ENCODE peak calls at places on chromosomes 1 and 21, in four cellular contexts. One of them, this sample, is unnamed.
A peak's percentile ranks its signal among the peaks of the same experiment; 100 is the strongest.

GRCh38 chr1:8462298-8462946 is 144.5 kb downstream of the SLC45A1 start:
- DNase-seq in HAP-1: no peak
- DNase-seq in heart right ventricle: no peak
- DNase-seq in uterus: peak; percentile 42
- DNase-seq in this sample: no peak

GRCh38 chr1:31823780-31824179 is 8.0 kb upstream of the SPOCD1 start:
- DNase-seq in uterus: no peak
- DNase-seq in heart right ventricle: no peak
- DNase-seq in HAP-1: no peak
- DNase-seq in this sample: no peak

GRCh38 chr1:38558476-38559179 is 300.9 kb downstream of the RRAGC start:
- DNase-seq in uterus: no peak
- DNase-seq in HAP-1: no peak
- DNase-seq in heart right ventricle: no peak
- DNase-seq in this sample: no peak

GRCh38 chr1:98388431-98388830 is 273.1 kb upstream of the SNX7 start:
- DNase-seq in heart right ventricle: no peak
- DNase-seq in HAP-1: no peak
- DNase-seq in uterus: no peak
- DNase-seq in this sample: no peak

GRCh38 chr1:193427524-193427923 is 241.1 kb upstream of the B3GALT2 start:
- DNase-seq in uterus: no peak
- DNase-seq in heart right ventricle: no peak
- DNase-seq in HAP-1: no peak
- DNase-seq in this sample: no peak

GRCh38 chr1:101288491-101288944 is 51.7 kb downstream of the S1PR1 start:
- DNase-seq in heart right ventricle: peak; percentile 75
- DNase-seq in uterus: peak; percentile 52
- DNase-seq in HAP-1: peak; percentile 70
- DNase-seq in this sample: peak; percentile 82

GRCh38 chr1:149916193-149916926 is 1.3 kb downstream of the SV2A start:
- DNase-seq in heart right ventricle: no peak
- DNase-seq in uterus: no peak
- DNase-seq in HAP-1: no peak
- DNase-seq in this sample: no peak

GRCh38 chr1:68969430-68969829 is 472.5 kb upstream of the DEPDC1 start:
- DNase-seq in heart right ventricle: no peak
- DNase-seq in uterus: no peak
- DNase-seq in HAP-1: peak; percentile 87
- DNase-seq in this sample: no peak

GRCh38 chr21:43302769-43303168 is 124.2 kb downstream of the SIK1 start:
- DNase-seq in heart right ventricle: no peak
- DNase-seq in uterus: no peak
- DNase-seq in HAP-1: no peak
- DNase-seq in this sample: no peak

GRCh38 chr1:205343431-205344009 is 13.2 kb downstream of the KLHDC8A start:
- DNase-seq in HAP-1: no peak
- DNase-seq in heart right ventricle: no peak
- DNase-seq in uterus: no peak
- DNase-seq in this sample: no peak

GRCh38 chr1:109198745-109199144 is 15.0 kb upstream of the SARS1 start:
- DNase-seq in heart right ventricle: no peak
- DNase-seq in HAP-1: no peak
- DNase-seq in uterus: no peak
- DNase-seq in this sample: no peak

GRCh38 chr1:155324717-155325595 is 4.3 kb downstream of the RUSC1 start:
- DNase-seq in heart right ventricle: peak; percentile 37
- DNase-seq in HAP-1: peak; percentile 51
- DNase-seq in uterus: peak; percentile 59
- DNase-seq in this sample: peak; percentile 76

GRCh38 chr1:27149084-27149483 is 5.8 kb downstream of the SLC9A1 start:
- DNase-seq in heart right ventricle: no peak
- DNase-seq in uterus: no peak
- DNase-seq in HAP-1: no peak
- DNase-seq in this sample: no peak

GRCh38 chr1:27149714-27150113 is 5.2 kb downstream of the SLC9A1 start:
- DNase-seq in uterus: no peak
- DNase-seq in heart right ventricle: no peak
- DNase-seq in HAP-1: no peak
- DNase-seq in this sample: no peak

GRCh38 chr1:27150183-27150582 is 4.7 kb downstream of the SLC9A1 start:
- DNase-seq in uterus: no peak
- DNase-seq in HAP-1: no peak
- DNase-seq in heart right ventricle: no peak
- DNase-seq in this sample: no peak

GRCh38 chr1:27152004-27152828 is 2.7 kb downstream of the SLC9A1 start:
- DNase-seq in uterus: no peak
- DNase-seq in heart right ventricle: peak; percentile 44
- DNase-seq in HAP-1: no peak
- DNase-seq in this sample: no peak

GRCh38 chr1:27150641-27151040 is 4.3 kb downstream of the SLC9A1 start:
- DNase-seq in uterus: no peak
- DNase-seq in heart right ventricle: no peak
- DNase-seq in HAP-1: no peak
- DNase-seq in this sample: no peak
- H3K4me1 ChIP-seq in uterus: peaks cover 9% of the 10 kb centered on the region
- H3K4me1 ChIP-seq in heart right ventricle: peaks cover 76% of the 10 kb centered on the region
- H3K4me1 ChIP-seq in HAP-1: peaks cover 27% of the 10 kb centered on the region
- H3K4me1 ChIP-seq in this sample: peaks cover 39% of the 10 kb centered on the region

GRCh38 chr1:61053712-61054608 is 28.4 kb upstream of the NFIA start:
- DNase-seq in uterus: peak; percentile 34
- DNase-seq in heart right ventricle: peak; percentile 51
- DNase-seq in HAP-1: no peak
- DNase-seq in this sample: no peak
- H3K4me1 ChIP-seq in uterus: peaks cover 8% of the 10 kb centered on the region
- H3K4me1 ChIP-seq in heart right ventricle: peaks cover 71% of the 10 kb centered on the region
- H3K4me1 ChIP-seq in HAP-1: peaks cover 23% of the 10 kb centered on the region
- H3K4me1 ChIP-seq in this sample: peaks cover 13% of the 10 kb centered on the region

GRCh38 chr1:206696812-206697585 is 12.3 kb downstream of the MAPKAPK2 start:
- DNase-seq in HAP-1: no peak
- DNase-seq in heart right ventricle: peak; percentile 50
- DNase-seq in uterus: no peak
- DNase-seq in this sample: no peak
- H3K4me1 ChIP-seq in HAP-1: no peaks in the 10 kb centered on the region
- H3K4me1 ChIP-seq in heart right ventricle: peaks cover 98% of the 10 kb centered on the region
- H3K4me1 ChIP-seq in uterus: peaks cover 13% of the 10 kb centered on the region
- H3K4me1 ChIP-seq in this sample: peaks cover 33% of the 10 kb centered on the region

DNA sequence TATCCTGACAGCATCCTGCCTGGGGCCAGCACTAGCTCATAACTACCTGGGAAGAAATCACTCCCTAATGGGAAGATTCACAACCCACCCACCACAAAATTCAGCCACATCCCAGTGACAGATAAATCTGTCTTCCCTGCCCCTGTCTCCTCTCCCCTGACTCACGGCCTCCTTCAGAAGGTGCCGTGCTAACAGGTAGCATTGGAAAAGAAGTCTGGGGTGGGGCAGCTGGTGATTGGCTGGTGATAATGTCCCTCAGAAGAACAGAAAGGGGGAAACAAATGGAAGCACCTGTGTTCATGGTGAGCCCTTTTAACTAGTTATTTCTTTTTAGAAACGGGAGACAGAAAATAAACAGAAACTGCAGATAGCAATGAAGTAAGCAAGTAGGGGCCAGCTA is 29.1 kb downstream of the ITPKB start:
- DNase-seq in heart right ventricle: no peak
- DNase-seq in uterus: no peak
- DNase-seq in HAP-1: no peak
- DNase-seq in this sample: no peak
- H3K4me1 ChIP-seq in heart right ventricle: peaks cover 62% of the 10 kb centered on the region
- H3K4me1 ChIP-seq in uterus: peaks cover 18% of the 10 kb centered on the region
- H3K4me1 ChIP-seq in HAP-1: peaks cover 7% of the 10 kb centered on the region
- H3K4me1 ChIP-seq in this sample: peaks cover 5% of the 10 kb centered on the region

DNA sequence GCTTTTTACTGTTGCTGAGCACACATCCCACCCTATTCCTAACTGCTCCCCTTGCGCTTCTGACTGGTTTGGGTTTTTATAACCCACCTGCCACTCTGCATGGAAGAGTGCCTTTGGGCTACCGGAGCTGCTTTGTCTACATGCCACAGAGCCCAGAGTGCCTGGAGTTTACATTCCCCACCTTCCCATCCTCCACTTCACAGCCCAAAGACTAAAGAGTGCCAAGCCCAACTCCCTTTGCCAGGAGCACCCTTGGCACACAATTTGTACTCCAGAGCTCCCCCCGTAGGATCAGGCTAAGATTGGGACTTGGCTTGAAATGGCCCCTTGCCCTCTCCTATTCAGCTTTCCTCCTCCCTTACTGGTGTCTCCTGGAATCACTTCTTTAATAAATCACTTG is 63.3 kb downstream of the LHX9 start:
- DNase-seq in heart right ventricle: peak; percentile 5
- DNase-seq in uterus: no peak
- DNase-seq in HAP-1: no peak
- DNase-seq in this sample: no peak
- H3K4me1 ChIP-seq in heart right ventricle: no peaks in the 10 kb centered on the region
- H3K4me1 ChIP-seq in uterus: no peaks in the 10 kb centered on the region
- H3K4me1 ChIP-seq in HAP-1: no peaks in the 10 kb centered on the region
- H3K4me1 ChIP-seq in this sample: peaks cover 6% of the 10 kb centered on the region

GRCh38 chr1:186739515-186739914 is 59.3 kb upstream of the PTGS2 start:
- DNase-seq in HAP-1: no peak
- DNase-seq in uterus: no peak
- DNase-seq in heart right ventricle: no peak
- DNase-seq in this sample: no peak

GRCh38 chr1:186740324-186740723 is 60.1 kb upstream of the PTGS2 start:
- DNase-seq in uterus: no peak
- DNase-seq in heart right ventricle: no peak
- DNase-seq in HAP-1: no peak
- DNase-seq in this sample: no peak

GRCh38 chr1:186745531-186746146 is 65.4 kb upstream of the PTGS2 start:
- DNase-seq in HAP-1: no peak
- DNase-seq in uterus: no peak
- DNase-seq in heart right ventricle: no peak
- DNase-seq in this sample: no peak

GRCh38 chr1:186738896-186739295 is 58.7 kb upstream of the PTGS2 start:
- DNase-seq in uterus: no peak
- DNase-seq in HAP-1: no peak
- DNase-seq in heart right ventricle: no peak
- DNase-seq in this sample: no peak

DNA sequence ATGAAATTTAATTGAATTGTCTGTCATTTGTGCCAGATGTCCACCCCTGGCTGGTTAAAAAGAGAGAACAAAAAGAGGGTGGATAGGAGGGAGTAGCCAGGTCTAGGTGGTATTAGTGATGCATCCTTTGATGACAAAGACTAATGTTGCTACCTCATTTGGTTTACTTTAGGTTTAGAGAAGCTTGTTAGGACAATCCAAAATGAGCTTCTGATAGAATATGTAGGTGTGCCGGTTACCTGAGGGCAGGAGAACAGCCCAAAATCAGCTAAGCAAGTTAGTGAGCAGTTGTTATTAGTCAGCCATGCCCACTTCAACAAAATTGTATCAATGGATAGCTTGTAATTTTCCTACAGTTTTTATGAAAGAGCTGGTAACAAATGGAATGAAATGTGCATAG is 61.4 kb upstream of the PTGS2 start:
- DNase-seq in heart right ventricle: no peak
- DNase-seq in HAP-1: no peak
- DNase-seq in uterus: no peak
- DNase-seq in this sample: no peak
- H3K4me1 ChIP-seq in heart right ventricle: no peaks in the 10 kb centered on the region
- H3K4me1 ChIP-seq in HAP-1: no peaks in the 10 kb centered on the region
- H3K4me1 ChIP-seq in uterus: no peaks in the 10 kb centered on the region
- H3K4me1 ChIP-seq in this sample: no peaks in the 10 kb centered on the region

GRCh38 chr1:46690931-46691411 is 19.3 kb downstream of the TEX38 start:
- DNase-seq in HAP-1: no peak
- DNase-seq in uterus: no peak
- DNase-seq in heart right ventricle: no peak
- DNase-seq in this sample: no peak
- H3K4me1 ChIP-seq in HAP-1: no peaks in the 10 kb centered on the region
- H3K4me1 ChIP-seq in uterus: peaks cover 7% of the 10 kb centered on the region
- H3K4me1 ChIP-seq in heart right ventricle: peaks cover 25% of the 10 kb centered on the region
- H3K4me1 ChIP-seq in this sample: no peaks in the 10 kb centered on the region

This sample was measured in SJSA1.